ENCODE peak calls at places on chromosomes 6 and 20, in four cellular contexts. N is heart right ventricle, Y is IMR-90, L is cardiac muscle cell. P is an unnamed sample.
A peak's percentile ranks its signal among the peaks of the same experiment; 100 is the strongest.

GRCh38 chr6:76852776-76853175 is 610.5 kb downstream of the HTR1B start:
- DNase-seq in N (no peak), L (no peak), Y (peak; percentile 26), P (no peak)

GRCh38 chr20:62831361-62831788 is 14.5 kb downstream of the COL9A3 start:
- DNase-seq in Y (no peak), N (peak; percentile 10), L (no peak), P (no peak)

GRCh38 chr6:36028887-36029324 is 1.3 kb downstream of the MAPK14 start:
- DNase-seq in L (peak; percentile 81), Y (peak; percentile 77), N (peak; percentile 59), P (peak; percentile 65)

GRCh38 chr6:89347825-89348224 is 4.7 kb downstream of the UBE2J1 start:
- DNase-seq in N (no peak), Y (peak; percentile 16), L (peak; percentile 53), P (no peak)

GRCh38 chr6:47187883-47188587 is 121.7 kb downstream of the TNFRSF21 start:
- DNase-seq in L (no peak), N (no peak), Y (peak; percentile 69), P (no peak)

GRCh38 chr20:21026951-21027350 is 79.2 kb downstream of the LINC00237 start:
- DNase-seq in N (no peak), L (no peak), Y (no peak), P (no peak)

GRCh38 chr6:154086510-154086909 is 47.5 kb downstream of the OPRM1 start:
- DNase-seq in Y (no peak), N (no peak), L (no peak), P (no peak)

GRCh38 chr6:73364121-73364520 is 1.7 kb downstream of the KHDC3L start:
- DNase-seq in Y (no peak), N (no peak), L (no peak), P (no peak)

GRCh38 chr20:59143326-59143725 is 20.3 kb upstream of the ZNF831 start:
- DNase-seq in L (no peak), N (no peak), Y (no peak), P (no peak)

GRCh38 chr6:113672691-113673149 is 184.4 kb upstream of the MARCKS start:
- DNase-seq in Y (peak; percentile 37), N (peak; percentile 70), L (no peak), P (no peak)

GRCh38 chr20:33659341-33660034 is 2.6 kb upstream of the C20orf144 start:
- DNase-seq in N (no peak), Y (no peak), L (no peak), P (no peak)

GRCh38 chr6:158629376-158630221 is 14.9 kb downstream of the DYNLT1 start:
- DNase-seq in L (peak; percentile 56), Y (no peak), N (no peak), P (no peak)

GRCh38 chr6:135423649-135424128 is 73.9 kb downstream of the AHI1 start:
- DNase-seq in L (peak; percentile 64), N (no peak), Y (peak; percentile 59), P (peak; percentile 33)

GRCh38 chr6:12084681-12085080 is 72.6 kb downstream of the HIVEP1 start:
- DNase-seq in Y (no peak), N (no peak), L (no peak), P (no peak)

GRCh38 chr20:38893485-38894090 is 32.6 kb upstream of the FAM83D start:
- DNase-seq in N (peak; percentile 75), L (peak; percentile 77), Y (peak; percentile 18), P (peak; percentile 65)

GRCh38 chr6:6825153-6825847 is 236.8 kb downstream of the LY86 start:
- DNase-seq in N (no peak), Y (no peak), L (no peak), P (no peak)

GRCh38 chr6:114862809-114863208 is 520.0 kb upstream of the HS3ST5 start:
- DNase-seq in L (no peak), Y (no peak), N (no peak), P (no peak)

GRCh38 chr20:8535403-8536003 is 403.4 kb downstream of the PLCB1 start:
- DNase-seq in Y (no peak), N (no peak), L (peak; percentile 25), P (no peak)

GRCh38 chr6:4714961-4715501 is 61.2 kb upstream of the CDYL start:
- DNase-seq in Y (no peak), N (no peak), L (no peak), P (no peak)

GRCh38 chr6:6243846-6244245 is 76.6 kb downstream of the F13A1 start:
- DNase-seq in L (no peak), Y (no peak), N (no peak), P (no peak)

GRCh38 chr6:133977983-133978895 is 25.2 kb downstream of the TBPL1 start:
- DNase-seq in Y (peak; percentile 86), N (no peak), L (no peak), P (no peak)

GRCh38 chr6:131954099-131954774 is 3.1 kb upstream of the CCN2 start:
- DNase-seq in N (no peak), Y (peak; percentile 54), L (no peak), P (no peak)

GRCh38 chr6:42093582-42094329 is 43.4 kb downstream of the TAF8 start:
- DNase-seq in N (peak; percentile 43), L (peak; percentile 25), Y (no peak), P (no peak)

GRCh38 chr6:113447088-113447831 is 409.9 kb upstream of the MARCKS start:
- DNase-seq in N (no peak), Y (peak; percentile 97), L (no peak), P (no peak)

GRCh38 chr6:170087946-170088348 is 202.9 kb downstream of the DLL1 start:
- DNase-seq in L (no peak), N (no peak), Y (no peak), P (peak; percentile 87)

GRCh38 chr20:62294516-62294915 is 8.3 kb upstream of the ADRM1 start:
- DNase-seq in Y (no peak), N (no peak), L (no peak), P (no peak)

GRCh38 chr6:11194399-11195274 is 37.8 kb downstream of the NEDD9 start:
- DNase-seq in N (no peak), L (no peak), Y (peak; percentile 59), P (no peak)

GRCh38 chr6:142367061-142367460 is 65.3 kb downstream of the ADGRG6 start:
- DNase-seq in N (no peak), L (no peak), Y (no peak), P (no peak)

GRCh38 chr6:16712931-16713484 is 48.3 kb downstream of the ATXN1 start:
- DNase-seq in L (no peak), N (no peak), Y (peak; percentile 95), P (peak; percentile 40)

GRCh38 chr6:106745824-106746610 is 116.6 kb downstream of the QRSL1 start:
- DNase-seq in L (no peak), N (no peak), Y (peak; percentile 6), P (no peak)

GRCh38 chr6:14770572-14770971 is 475.3 kb upstream of the JARID2 start:
- DNase-seq in Y (peak; percentile 90), N (no peak), L (peak; percentile 12), P (no peak)

GRCh38 chr20:22905667-22906066 is 129.4 kb upstream of the SSTR4 start:
- DNase-seq in N (peak; percentile 41), L (no peak), Y (no peak), P (no peak)

GRCh38 chr6:115214283-115214682 is 846.4 kb downstream of the FRK start:
- DNase-seq in N (no peak), Y (no peak), L (no peak), P (no peak)

GRCh38 chr20:32978009-32978335 is 26.3 kb downstream of the SUN5 start:
- DNase-seq in N (no peak), Y (no peak), L (no peak), P (no peak)

GRCh38 chr6:25506020-25506419 is 146.0 kb upstream of the SCGN start:
- DNase-seq in Y (no peak), N (no peak), L (no peak), P (no peak)

GRCh38 chr6:313917-314316 is 21.6 kb downstream of the DUSP22 start:
- DNase-seq in L (no peak), N (no peak), Y (peak; percentile 36), P (no peak)

GRCh38 chr20:63180541-63181185 is 35.3 kb downstream of the YTHDF1 start:
- DNase-seq in N (no peak), L (no peak), Y (no peak), P (no peak)

DNA sequence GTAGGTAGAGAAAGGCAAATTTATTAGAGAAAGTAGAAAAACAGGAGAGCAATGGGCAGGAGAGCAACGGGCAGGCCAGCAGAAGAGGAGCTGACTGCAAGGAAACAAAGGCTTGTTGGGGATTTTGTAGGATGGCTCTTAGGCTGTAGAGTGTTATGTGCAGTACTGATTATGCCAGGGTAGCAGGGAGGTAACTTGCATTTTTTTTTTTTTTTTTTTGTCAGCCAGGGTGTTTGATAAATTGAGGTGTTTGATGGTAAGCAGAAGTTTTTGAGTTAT is 36.2 kb upstream of the IER3 start:
- DNase-seq in N (no peak), L (no peak), Y (no peak), P (no peak)
- H3K4me1 ChIP-seq in N (peaks cover 61% of the 10 kb centered on the region), L (peaks cover 27% of the 10 kb centered on the region), Y (peaks cover 31% of the 10 kb centered on the region), P (no peaks in the 10 kb centered on the region)

GRCh38 chr6:151437401-151437800 is 14.5 kb downstream of the RMND1 start:
- DNase-seq in Y (peak; percentile 51), N (no peak), L (no peak), P (no peak)
- H3K27ac ChIP-seq in Y (no peak overlapping the region), N (no peak overlapping the region), L (no peak overlapping the region), P (no peak overlapping the region)

GRCh38 chr6:168001037-168001348 is 3.5 kb downstream of the KIF25 start:
- DNase-seq in N (no peak), L (no peak), Y (no peak), P (no peak)
- H3K4me1 ChIP-seq in N (peaks cover 25% of the 10 kb centered on the region), L (no peaks in the 10 kb centered on the region), Y (no peaks in the 10 kb centered on the region), P (no peaks in the 10 kb centered on the region)

DNA sequence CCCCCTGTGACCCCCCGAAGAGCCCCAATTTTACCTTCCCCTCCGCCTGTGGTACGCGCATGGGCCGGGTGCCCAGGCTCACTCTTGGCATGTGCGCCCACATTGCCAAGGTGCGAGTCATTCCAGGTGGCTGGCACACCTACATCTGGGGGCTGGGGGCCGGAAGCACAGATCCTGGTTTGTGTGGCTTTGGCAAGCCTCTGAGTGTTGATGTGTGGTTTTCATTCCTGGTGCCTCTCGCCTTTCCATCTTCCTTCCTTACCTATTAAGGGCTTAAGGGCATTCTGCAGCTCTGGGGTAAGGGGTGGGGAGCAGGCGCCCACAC is 380 bp upstream of the RNF39 start:
- DNase-seq in L (no peak), N (no peak), Y (no peak), P (no peak)
- H3K27ac ChIP-seq in L (no peak overlapping the region), N (no peak overlapping the region), Y (no peak overlapping the region), P (no peak overlapping the region)

DNA sequence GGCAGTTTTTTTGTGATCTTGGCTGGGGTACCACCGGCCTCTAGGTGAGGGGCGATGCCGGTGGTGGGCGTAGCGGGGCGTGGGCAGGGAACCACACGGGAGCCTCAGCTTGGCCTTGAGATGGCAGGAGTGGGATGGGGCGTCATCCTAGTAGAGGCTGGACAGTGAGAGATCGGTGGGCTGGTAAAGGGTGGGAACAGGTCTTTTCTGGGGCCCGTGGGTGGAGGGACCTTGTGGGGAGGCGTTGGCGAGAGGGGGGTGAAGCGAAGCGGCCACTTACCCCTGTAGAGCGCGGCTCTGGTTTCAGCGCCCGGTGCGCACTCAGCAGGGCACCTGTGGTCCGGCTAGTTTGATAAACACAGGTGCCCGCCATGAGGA is 12.0 kb downstream of the ITPR3 start:
- DNase-seq in L (no peak), N (no peak), Y (no peak), P (no peak)
- H3K4me1 ChIP-seq in L (no peaks in the 10 kb centered on the region), N (peaks cover 31% of the 10 kb centered on the region), Y (peaks cover 5% of the 10 kb centered on the region), P (peaks cover 23% of the 10 kb centered on the region)

P was measured in CD4-positive, CD25-positive, alpha-beta regulatory T cell.